ENCODE peak calls at places on chromosomes 16 and 17, in five cellular contexts. One of them, this sample, is unnamed.

GRCh38 chr17:5826384-5826783 is 242.1 kb upstream of the NLRP1 start:
- DNase-seq in heart left ventricle: no peak
- DNase-seq in A549: no peak
- DNase-seq in IMR-90: peak; percentile 61
- DNase-seq in sigmoid colon: no peak
- DNase-seq in this sample: no peak

GRCh38 chr16:7423436-7423941 is 90.8 kb downstream of the RBFOX1 start:
- DNase-seq in sigmoid colon: no peak
- DNase-seq in IMR-90: no peak
- DNase-seq in heart left ventricle: no peak
- DNase-seq in A549: no peak
- DNase-seq in this sample: no peak

GRCh38 chr16:87404764-87405625 is 12.9 kb downstream of the MAP1LC3B start:
- DNase-seq in IMR-90: no peak
- DNase-seq in A549: no peak
- DNase-seq in sigmoid colon: peak; percentile 66
- DNase-seq in heart left ventricle: no peak
- DNase-seq in this sample: no peak

GRCh38 chr16:67181346-67181745 is 2.4 kb downstream of the MATCAP1 start:
- DNase-seq in sigmoid colon: peak; percentile 86
- DNase-seq in A549: no peak
- DNase-seq in heart left ventricle: no peak
- DNase-seq in IMR-90: peak; percentile 92
- DNase-seq in this sample: no peak

GRCh38 chr16:71915350-71915749 is 20.0 kb downstream of the IST1 start:
- DNase-seq in sigmoid colon: no peak
- DNase-seq in heart left ventricle: no peak
- DNase-seq in IMR-90: no peak
- DNase-seq in A549: no peak
- DNase-seq in this sample: no peak

GRCh38 chr17:42924891-42925290 is 24.3 kb downstream of the G6PC1 start:
- DNase-seq in A549: no peak
- DNase-seq in heart left ventricle: no peak
- DNase-seq in sigmoid colon: no peak
- DNase-seq in IMR-90: no peak
- DNase-seq in this sample: no peak

GRCh38 chr17:29012535-29012934 is 6.7 kb upstream of the SEZ6 start:
- DNase-seq in IMR-90: no peak
- DNase-seq in heart left ventricle: no peak
- DNase-seq in sigmoid colon: no peak
- DNase-seq in A549: no peak
- DNase-seq in this sample: no peak

GRCh38 chr17:44279586-44280344 is 11.8 kb upstream of the SLC4A1 start:
- DNase-seq in sigmoid colon: peak; percentile 82
- DNase-seq in A549: no peak
- DNase-seq in IMR-90: peak; percentile 91
- DNase-seq in heart left ventricle: peak; percentile 88
- DNase-seq in this sample: peak; percentile 87

GRCh38 chr16:86723699-86724098 is 145.3 kb downstream of the FOXL1 start:
- DNase-seq in sigmoid colon: no peak
- DNase-seq in A549: no peak
- DNase-seq in IMR-90: no peak
- DNase-seq in heart left ventricle: no peak
- DNase-seq in this sample: no peak

GRCh38 chr17:40072481-40073346 is 9.9 kb downstream of the THRA start:
- DNase-seq in A549: no peak
- DNase-seq in heart left ventricle: no peak
- DNase-seq in sigmoid colon: peak; percentile 74
- DNase-seq in IMR-90: no peak
- DNase-seq in this sample: no peak

GRCh38 chr17:77487677-77488530 is 347.1 kb downstream of the SEC14L1 start:
- DNase-seq in A549: no peak
- DNase-seq in heart left ventricle: no peak
- DNase-seq in IMR-90: no peak
- DNase-seq in sigmoid colon: peak; percentile 61
- DNase-seq in this sample: no peak

GRCh38 chr16:389317-389716 is 7.5 kb upstream of the PGAP6 start:
- DNase-seq in sigmoid colon: no peak
- DNase-seq in heart left ventricle: no peak
- DNase-seq in A549: no peak
- DNase-seq in IMR-90: no peak
- DNase-seq in this sample: no peak

GRCh38 chr17:6257339-6257738 is 177.6 kb downstream of the AIPL1 start:
- DNase-seq in A549: no peak
- DNase-seq in heart left ventricle: no peak
- DNase-seq in IMR-90: peak; percentile 16
- DNase-seq in sigmoid colon: no peak
- DNase-seq in this sample: no peak

GRCh38 chr16:84360170-84360569 is 8.2 kb upstream of the ATP2C2 start:
- DNase-seq in sigmoid colon: no peak
- DNase-seq in A549: no peak
- DNase-seq in heart left ventricle: no peak
- DNase-seq in IMR-90: peak; percentile 25
- DNase-seq in this sample: no peak

GRCh38 chr16:29820730-29821662 is 734 bp downstream of the MVP start:
- DNase-seq in IMR-90: no peak
- DNase-seq in heart left ventricle: peak; percentile 37
- DNase-seq in A549: peak; percentile 77
- DNase-seq in sigmoid colon: no peak
- DNase-seq in this sample: peak; percentile 91

GRCh38 chr17:80746262-80746935 is 201.8 kb downstream of the RPTOR start:
- DNase-seq in A549: no peak
- DNase-seq in heart left ventricle: no peak
- DNase-seq in sigmoid colon: no peak
- DNase-seq in IMR-90: no peak
- DNase-seq in this sample: no peak

GRCh38 chr17:36001862-36002603 is 680 bp upstream of the CCL15 start:
- DNase-seq in heart left ventricle: no peak
- DNase-seq in IMR-90: no peak
- DNase-seq in A549: no peak
- DNase-seq in sigmoid colon: no peak
- DNase-seq in this sample: peak; percentile 70

GRCh38 chr17:13003927-13004326 is 13.9 kb downstream of the ELAC2 start:
- DNase-seq in IMR-90: no peak
- DNase-seq in A549: no peak
- DNase-seq in heart left ventricle: no peak
- DNase-seq in sigmoid colon: peak; percentile 19
- DNase-seq in this sample: no peak

GRCh38 chr17:50042211-50042610 is 13.7 kb upstream of the ITGA3 start:
- DNase-seq in A549: no peak
- DNase-seq in heart left ventricle: no peak
- DNase-seq in IMR-90: no peak
- DNase-seq in sigmoid colon: no peak
- DNase-seq in this sample: no peak

GRCh38 chr17:15321556-15322250 is 19.7 kb downstream of the TEKT3 start:
- DNase-seq in A549: no peak
- DNase-seq in sigmoid colon: no peak
- DNase-seq in IMR-90: peak; percentile 79
- DNase-seq in heart left ventricle: no peak
- DNase-seq in this sample: no peak

GRCh38 chr16:68642436-68643064 is 2.6 kb upstream of the CDH3 start:
- DNase-seq in A549: no peak
- DNase-seq in IMR-90: no peak
- DNase-seq in sigmoid colon: no peak
- DNase-seq in heart left ventricle: no peak
- DNase-seq in this sample: peak; percentile 84

GRCh38 chr16:58024673-58025350 is 742 bp upstream of the MMP15 start:
- DNase-seq in heart left ventricle: no peak
- DNase-seq in A549: no peak
- DNase-seq in sigmoid colon: no peak
- DNase-seq in IMR-90: no peak
- DNase-seq in this sample: peak; percentile 90

GRCh38 chr16:22814330-22815105 is 556 bp downstream of the HS3ST2 start:
- DNase-seq in A549: no peak
- DNase-seq in IMR-90: no peak
- DNase-seq in sigmoid colon: no peak
- DNase-seq in heart left ventricle: no peak
- DNase-seq in this sample: no peak

GRCh38 chr16:85171004-85171808 is 58.9 kb upstream of the CIBAR2 start:
- DNase-seq in sigmoid colon: no peak
- DNase-seq in heart left ventricle: no peak
- DNase-seq in IMR-90: no peak
- DNase-seq in A549: no peak
- DNase-seq in this sample: no peak

GRCh38 chr16:53456625-53457024 is 22.4 kb downstream of the RBL2 start:
- DNase-seq in heart left ventricle: no peak
- DNase-seq in IMR-90: no peak
- DNase-seq in sigmoid colon: no peak
- DNase-seq in A549: no peak
- DNase-seq in this sample: no peak

GRCh38 chr17:60704170-60704569 is 26.5 kb downstream of the BCAS3 start:
- DNase-seq in A549: no peak
- DNase-seq in heart left ventricle: no peak
- DNase-seq in sigmoid colon: no peak
- DNase-seq in IMR-90: no peak
- DNase-seq in this sample: no peak

GRCh38 chr17:61251939-61252865 is 147.4 kb upstream of the TBX2 start:
- DNase-seq in A549: no peak
- DNase-seq in sigmoid colon: peak; percentile 95
- DNase-seq in heart left ventricle: peak; percentile 92
- DNase-seq in IMR-90: peak; percentile 99
- DNase-seq in this sample: peak; percentile 94

GRCh38 chr16:80274576-80275191 is 266.1 kb upstream of the DYNLRB2 start:
- DNase-seq in sigmoid colon: no peak
- DNase-seq in IMR-90: peak; percentile 81
- DNase-seq in heart left ventricle: no peak
- DNase-seq in A549: no peak
- DNase-seq in this sample: no peak

GRCh38 chr16:81374514-81374913 is 59.8 kb downstream of the GAN start:
- DNase-seq in A549: no peak
- DNase-seq in sigmoid colon: no peak
- DNase-seq in IMR-90: no peak
- DNase-seq in heart left ventricle: peak; percentile 35
- DNase-seq in this sample: no peak

GRCh38 chr17:29162909-29163341 is 17.3 kb downstream of the MYO18A start:
- DNase-seq in A549: no peak
- DNase-seq in heart left ventricle: no peak
- DNase-seq in IMR-90: no peak
- DNase-seq in sigmoid colon: no peak
- DNase-seq in this sample: no peak

GRCh38 chr16:86101135-86101911 is 202.4 kb downstream of the IRF8 start:
- DNase-seq in sigmoid colon: peak; percentile 56
- DNase-seq in A549: no peak
- DNase-seq in heart left ventricle: no peak
- DNase-seq in IMR-90: no peak
- DNase-seq in this sample: no peak

GRCh38 chr17:76562734-76563148 is 22.9 kb downstream of the PRCD start:
- DNase-seq in sigmoid colon: no peak
- DNase-seq in IMR-90: peak; percentile 92
- DNase-seq in A549: no peak
- DNase-seq in heart left ventricle: no peak
- DNase-seq in this sample: no peak

GRCh38 chr17:13410214-13410613 is 191.5 kb downstream of the HS3ST3A1 start:
- DNase-seq in sigmoid colon: no peak
- DNase-seq in heart left ventricle: no peak
- DNase-seq in IMR-90: no peak
- DNase-seq in A549: no peak
- DNase-seq in this sample: no peak

GRCh38 chr16:88905563-88905962 is 39.1 kb upstream of the PABPN1L start:
- DNase-seq in IMR-90: no peak
- DNase-seq in sigmoid colon: no peak
- DNase-seq in A549: peak; percentile 32
- DNase-seq in heart left ventricle: no peak
- DNase-seq in this sample: no peak

GRCh38 chr17:59769891-59770290 is 62.4 kb downstream of the VMP1 start:
- DNase-seq in A549: no peak
- DNase-seq in heart left ventricle: no peak
- DNase-seq in sigmoid colon: no peak
- DNase-seq in IMR-90: no peak
- DNase-seq in this sample: no peak

GRCh38 chr17:79169861-79170260 is 95.2 kb downstream of the ENGASE start:
- DNase-seq in A549: no peak
- DNase-seq in sigmoid colon: no peak
- DNase-seq in heart left ventricle: no peak
- DNase-seq in IMR-90: no peak
- DNase-seq in this sample: no peak

GRCh38 chr17:9833922-9834321 is 8.2 kb downstream of the GLP2R start:
- DNase-seq in IMR-90: no peak
- DNase-seq in sigmoid colon: no peak
- DNase-seq in A549: no peak
- DNase-seq in heart left ventricle: no peak
- DNase-seq in this sample: no peak

GRCh38 chr16:23080329-23080728 is 68.9 kb downstream of the USP31 start:
- DNase-seq in heart left ventricle: no peak
- DNase-seq in IMR-90: no peak
- DNase-seq in A549: no peak
- DNase-seq in sigmoid colon: no peak
- DNase-seq in this sample: no peak

DNA sequence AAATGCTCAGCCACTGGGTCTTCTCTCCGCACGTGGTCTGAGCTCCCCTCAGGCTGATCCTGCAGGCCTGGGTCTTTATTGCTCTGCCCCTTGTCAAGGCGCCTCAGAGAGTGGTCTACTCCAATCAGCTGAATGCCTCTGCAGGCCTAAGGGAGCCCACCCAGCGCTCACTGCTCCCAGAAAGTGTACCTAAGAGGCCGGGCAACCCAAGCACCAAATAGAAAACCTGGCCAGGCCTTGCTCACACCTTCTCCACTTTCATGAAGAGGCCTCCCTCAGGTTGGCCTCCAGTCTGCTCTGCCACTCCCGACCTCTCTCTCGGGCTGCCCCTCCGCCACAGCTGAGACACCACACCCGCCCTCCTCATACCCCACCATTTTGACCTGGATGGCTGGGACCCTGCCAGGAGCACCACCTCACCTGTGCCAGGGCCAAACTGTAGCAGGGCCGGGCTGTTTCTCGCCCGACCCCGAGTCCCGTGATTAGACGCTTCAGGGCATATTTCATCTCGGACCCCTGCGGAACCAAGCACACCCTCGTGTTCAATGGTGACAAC is 665 bp downstream of the MYBBP1A start:
- DNase-seq in IMR-90: no peak
- DNase-seq in A549: no peak
- DNase-seq in heart left ventricle: no peak
- DNase-seq in sigmoid colon: peak; percentile 64
- DNase-seq in this sample: peak; percentile 62
- H3K27ac ChIP-seq in IMR-90: peak overlapping the region; percentile 55
- H3K27ac ChIP-seq in A549: peak overlapping the region; percentile 89
- H3K27ac ChIP-seq in heart left ventricle: peak overlapping the region; percentile 90
- H3K27ac ChIP-seq in sigmoid colon: peak overlapping the region; percentile 77
- H3K27ac ChIP-seq in this sample: peak overlapping the region; percentile 87

GRCh38 chr17:46039592-46040186 is 40.6 kb downstream of the STH start:
- DNase-seq in A549: no peak
- DNase-seq in heart left ventricle: peak; percentile 53
- DNase-seq in sigmoid colon: no peak
- DNase-seq in IMR-90: no peak
- DNase-seq in this sample: no peak
- H3K4me1 ChIP-seq in A549: peaks cover 9% of the 10 kb centered on the region
- H3K4me1 ChIP-seq in heart left ventricle: peaks cover 6% of the 10 kb centered on the region
- H3K4me1 ChIP-seq in sigmoid colon: peaks cover 39% of the 10 kb centered on the region
- H3K4me1 ChIP-seq in IMR-90: no peaks in the 10 kb centered on the region
- H3K4me1 ChIP-seq in this sample: peaks cover 10% of the 10 kb centered on the region

GRCh38 chr17:56832446-56832845 is 1.3 kb downstream of the C17orf67 start:
- DNase-seq in IMR-90: no peak
- DNase-seq in heart left ventricle: no peak
- DNase-seq in A549: no peak
- DNase-seq in sigmoid colon: no peak
- DNase-seq in this sample: no peak
- H3K27ac ChIP-seq in IMR-90: no peak overlapping the region
- H3K27ac ChIP-seq in heart left ventricle: no peak overlapping the region
- H3K27ac ChIP-seq in A549: no peak overlapping the region
- H3K27ac ChIP-seq in sigmoid colon: peak overlapping the region; percentile 83
- H3K27ac ChIP-seq in this sample: no peak overlapping the region

GRCh38 chr17:82489117-82489516 is 30.4 kb upstream of the FOXK2 start:
- DNase-seq in A549: no peak
- DNase-seq in sigmoid colon: peak; percentile 70
- DNase-seq in IMR-90: peak; percentile 65
- DNase-seq in heart left ventricle: peak; percentile 62
- DNase-seq in this sample: no peak
- H3K4me1 ChIP-seq in A549: peaks cover 22% of the 10 kb centered on the region
- H3K4me1 ChIP-seq in sigmoid colon: peaks cover 13% of the 10 kb centered on the region
- H3K4me1 ChIP-seq in IMR-90: peaks cover 10% of the 10 kb centered on the region
- H3K4me1 ChIP-seq in heart left ventricle: no peaks in the 10 kb centered on the region
- H3K4me1 ChIP-seq in this sample: peaks cover 3% of the 10 kb centered on the region

This sample was measured in upper lobe of right lung.